ENCODE peak calls at places on chromosomes 4 and X, in six cellular contexts. S is AG10803; L is AG09309; N is CD4-positive, alpha-beta T cell; X is activated CD4-positive, alpha-beta T cell treated with anti-CD3 and anti-CD28 coated beads, Interleukin-2, amount 10 ng/mL, durations not matched to agents 7 days and 5 days; Z is Right ventricle myocardium inferior. B is an unnamed sample.

GRCh38 chr4:60656171-60656570 is 544.0 kb upstream of the ADGRL3 start:
- DNase-seq in S (peak), L (no peak), N (no peak), Z (no peak), X (no peak), B (no peak)

GRCh38 chr4:14871676-14872430 is 130.4 kb upstream of the CPEB2 start:
- DNase-seq in S (no peak), N (peak), X (peak), L (no peak), Z (no peak), B (peak)

GRCh38 chr4:136302566-136302965 is 1229.7 kb downstream of the PCDH18 start:
- DNase-seq in N (no peak), S (no peak), X (no peak), L (no peak), Z (no peak), B (no peak)

GRCh38 chr4:54077812-54078211 is 13.4 kb upstream of the CHIC2 start:
- DNase-seq in L (no peak), N (no peak), S (peak), Z (no peak), X (no peak), B (no peak)

GRCh38 chr4:4409416-4410115 is 22.7 kb downstream of the NSG1 start:
- DNase-seq in N (no peak), S (no peak), L (no peak), Z (peak), X (no peak), B (no peak)

GRCh38 chr4:188127157-188127874 is 11.9 kb upstream of the TRIML1 start:
- DNase-seq in S (peak), X (no peak), N (no peak), L (peak), Z (no peak), B (no peak)

GRCh38 chr4:79650794-79651431 is 242.9 kb upstream of the GK2 start:
- DNase-seq in Z (no peak), L (peak), N (no peak), S (peak), X (no peak), B (no peak)

GRCh38 chr4:55020131-55020530 is 105.3 kb downstream of the KDR start:
- DNase-seq in X (no peak), Z (no peak), S (no peak), N (no peak), L (no peak), B (no peak)

GRCh38 chr4:113645771-113646455 is 115.6 kb downstream of the CAMK2D start:
- DNase-seq in N (no peak), L (peak), X (no peak), S (peak), Z (no peak), B (no peak)

GRCh38 chr4:136121431-136121830 is 1410.9 kb downstream of the PCDH18 start:
- DNase-seq in X (no peak), L (no peak), Z (no peak), N (no peak), S (no peak), B (no peak)

GRCh38 chr4:142043509-142043908 is 407.1 kb downstream of the IL15 start:
- DNase-seq in L (peak), S (peak), N (no peak), Z (no peak), X (no peak), B (no peak)

GRCh38 chr4:83238393-83238792 is 46.2 kb downstream of the COQ2 start:
- DNase-seq in S (no peak), X (no peak), Z (no peak), L (no peak), N (no peak), B (no peak)

GRCh38 chr4:47669946-47670345 is 167.9 kb downstream of the CORIN start:
- DNase-seq in X (no peak), L (no peak), S (no peak), N (no peak), Z (no peak), B (no peak)

GRCh38 chr4:38684271-38684670 is 20.3 kb downstream of the KLF3 start:
- DNase-seq in S (no peak), N (no peak), Z (no peak), L (no peak), X (peak), B (no peak)

GRCh38 chrX:153226344-153227190 is 47.5 kb downstream of the MAGEA1 start:
- DNase-seq in S (peak), X (no peak), Z (peak), L (no peak), N (no peak), B (no peak)

GRCh38 chr4:142741995-142742394 is 104.1 kb downstream of the INPP4B start:
- DNase-seq in X (no peak), Z (no peak), N (no peak), L (no peak), S (no peak), B (no peak)

GRCh38 chrX:153793291-153793690 is 884 bp downstream of the IDH3G start:
- DNase-seq in N (no peak), Z (peak), X (no peak), L (no peak), S (no peak), B (no peak)

GRCh38 chr4:80434238-80434637 is 98.7 kb downstream of the CFAP299 start:
- DNase-seq in X (no peak), N (no peak), S (peak), L (peak), Z (no peak), B (no peak)

B was measured in left ventricle myocardium superior.